ENCODE peak calls at places on chromosome 4, in five cellular contexts. One of them, this sample, is unnamed.

GRCh38 chr4:146311238-146311970 is 97.1 kb downstream of the REELD1 start:
- DNase-seq in neuronal stem cell: no peak
- DNase-seq in H1: no peak
- DNase-seq in mesendoderm: peak
- DNase-seq in IMR-90: no peak
- DNase-seq in this sample: no peak

GRCh38 chr4:176830971-176831370 is 38.2 kb upstream of the VEGFC start:
- DNase-seq in neuronal stem cell: no peak
- DNase-seq in mesendoderm: no peak
- DNase-seq in IMR-90: peak
- DNase-seq in H1: no peak
- DNase-seq in this sample: no peak

GRCh38 chr4:54233697-54234496 is 4.8 kb downstream of the PDGFRA start:
- DNase-seq in H1: no peak
- DNase-seq in mesendoderm: peak
- DNase-seq in IMR-90: peak
- DNase-seq in neuronal stem cell: peak
- DNase-seq in this sample: peak

GRCh38 chr4:99029852-99030251 is 34.3 kb downstream of the METAP1 start:
- DNase-seq in H1: no peak
- DNase-seq in neuronal stem cell: no peak
- DNase-seq in mesendoderm: no peak
- DNase-seq in IMR-90: peak
- DNase-seq in this sample: no peak

GRCh38 chr4:25439913-25440477 is 62.9 kb downstream of the ANAPC4 start:
- DNase-seq in IMR-90: peak
- DNase-seq in mesendoderm: peak
- DNase-seq in neuronal stem cell: peak
- DNase-seq in H1: no peak
- DNase-seq in this sample: peak

GRCh38 chr4:138344064-138344463 is 101.9 kb upstream of the SLC7A11 start:
- DNase-seq in IMR-90: no peak
- DNase-seq in mesendoderm: no peak
- DNase-seq in neuronal stem cell: no peak
- DNase-seq in H1: no peak
- DNase-seq in this sample: no peak

GRCh38 chr4:55553442-55553841 is 6.7 kb upstream of the CLOCK start:
- DNase-seq in H1: no peak
- DNase-seq in mesendoderm: peak
- DNase-seq in IMR-90: no peak
- DNase-seq in neuronal stem cell: no peak
- DNase-seq in this sample: no peak

GRCh38 chr4:127856485-127857447 is 23.9 kb upstream of the PLK4 start:
- DNase-seq in mesendoderm: peak
- DNase-seq in H1: no peak
- DNase-seq in neuronal stem cell: peak
- DNase-seq in IMR-90: peak
- DNase-seq in this sample: peak

GRCh38 chr4:472881-473574 is 25.9 kb downstream of the ZNF721 start:
- DNase-seq in mesendoderm: peak
- DNase-seq in IMR-90: peak
- DNase-seq in H1: no peak
- DNase-seq in neuronal stem cell: no peak
- DNase-seq in this sample: peak

GRCh38 chr4:73917081-73917501 is 47.9 kb downstream of the CXCL1 start:
- DNase-seq in mesendoderm: no peak
- DNase-seq in neuronal stem cell: no peak
- DNase-seq in H1: no peak
- DNase-seq in IMR-90: peak
- DNase-seq in this sample: peak

DNA sequence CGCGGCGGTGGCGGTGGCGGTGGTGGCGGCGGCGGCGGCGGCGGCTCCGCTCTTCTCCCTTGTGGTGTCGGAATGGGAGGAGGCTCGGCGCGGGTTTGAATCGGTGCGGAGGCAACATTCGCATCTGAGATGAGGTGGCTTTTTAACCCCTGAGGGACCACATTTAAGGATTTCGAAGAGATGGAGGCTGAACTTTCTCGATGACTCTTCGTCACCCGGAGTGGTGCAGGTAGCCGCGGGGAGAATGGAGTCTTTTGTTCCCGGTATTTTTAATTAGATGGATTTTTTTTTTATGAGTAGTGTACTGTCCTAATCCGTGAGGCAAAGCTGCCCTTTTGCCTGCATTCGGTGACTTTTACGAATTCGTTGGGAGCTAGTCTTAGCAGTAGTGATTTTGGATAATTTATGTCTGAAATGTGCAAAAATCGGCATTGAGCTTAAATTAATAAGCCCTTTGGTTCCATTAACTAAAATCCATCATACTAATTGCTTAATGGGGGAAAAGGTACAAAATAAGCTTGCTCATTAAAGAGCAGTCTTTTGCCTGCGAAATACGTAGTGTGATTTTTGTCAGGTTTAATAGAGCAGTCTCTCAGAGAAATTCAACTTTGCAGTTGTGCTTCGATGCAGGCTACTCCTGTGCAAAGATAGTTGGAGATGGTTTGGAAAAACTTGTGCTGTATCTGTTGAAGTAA is 206.1 kb downstream of the TENM3 start:
- DNase-seq in neuronal stem cell: no peak
- DNase-seq in H1: peak
- DNase-seq in IMR-90: peak
- DNase-seq in mesendoderm: peak
- DNase-seq in this sample: peak
- H3K4me3 ChIP-seq in neuronal stem cell: peak
- H3K4me3 ChIP-seq in H1: peak
- H3K4me3 ChIP-seq in IMR-90: peak
- H3K4me3 ChIP-seq in mesendoderm: peak
- H3K4me3 ChIP-seq in this sample: peak

GRCh38 chr4:109557433-109557832 is 2.6 kb upstream of the MCUB start:
- DNase-seq in mesendoderm: no peak
- DNase-seq in IMR-90: no peak
- DNase-seq in H1: no peak
- DNase-seq in neuronal stem cell: no peak
- DNase-seq in this sample: no peak
- H3K4ac ChIP-seq in mesendoderm: no peak
- H3K4ac ChIP-seq in IMR-90: no peak
- H3K4ac ChIP-seq in H1: no peak
- H3K4ac ChIP-seq in neuronal stem cell: peak
- H3K4ac ChIP-seq in this sample: no peak

GRCh38 chr4:156794863-156795262 is 176.7 kb downstream of the PDGFC start:
- DNase-seq in H1: no peak
- DNase-seq in neuronal stem cell: no peak
- DNase-seq in mesendoderm: no peak
- DNase-seq in IMR-90: no peak
- DNase-seq in this sample: no peak
- H3K27ac ChIP-seq in H1: no peak
- H3K27ac ChIP-seq in neuronal stem cell: no peak
- H3K27ac ChIP-seq in mesendoderm: no peak
- H3K27ac ChIP-seq in IMR-90: no peak
- H3K27ac ChIP-seq in this sample: no peak

DNA sequence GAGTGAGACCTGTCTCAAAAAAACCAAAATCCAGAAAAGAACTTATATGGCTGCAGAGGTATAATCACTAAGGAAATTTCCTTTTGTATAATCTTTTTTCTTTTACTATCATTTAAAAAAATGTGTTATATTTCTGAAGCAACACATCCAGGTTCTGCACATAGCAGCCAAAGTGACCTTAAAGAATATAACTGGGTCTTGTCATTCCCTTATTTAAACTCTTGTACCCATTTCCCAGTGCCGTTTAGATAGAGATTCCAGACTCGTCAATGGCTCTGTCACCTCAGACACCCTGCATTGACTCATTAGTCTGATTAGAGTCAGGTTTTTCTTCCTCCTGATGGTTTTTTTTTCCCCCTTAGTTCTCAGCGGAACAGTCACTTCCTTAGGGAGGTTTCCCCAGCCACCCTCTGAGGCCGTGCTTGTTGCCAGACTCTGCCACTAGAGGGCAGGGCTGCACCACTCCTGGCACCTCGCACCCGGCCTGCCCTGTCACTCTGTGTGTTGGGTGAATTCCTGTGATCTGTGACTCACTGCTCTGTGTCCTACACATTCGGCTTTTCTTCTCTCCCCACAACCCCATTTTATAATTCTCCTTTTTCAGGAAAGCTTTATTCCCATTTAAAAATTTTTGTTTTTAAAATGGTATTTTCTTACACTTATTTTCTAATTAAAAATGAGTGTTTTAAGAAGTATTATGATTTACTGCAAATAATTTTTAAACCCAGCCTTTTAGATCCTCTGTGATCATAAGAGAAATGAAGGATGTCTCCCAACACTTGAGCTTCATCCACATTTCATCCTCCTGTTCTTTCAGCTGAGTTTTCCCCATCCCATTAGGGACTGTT is 32.1 kb downstream of the HTT start:
- DNase-seq in neuronal stem cell: peak
- DNase-seq in H1: peak
- DNase-seq in IMR-90: peak
- DNase-seq in mesendoderm: peak
- DNase-seq in this sample: peak
- H3K4me3 ChIP-seq in neuronal stem cell: no peak
- H3K4me3 ChIP-seq in H1: no peak
- H3K4me3 ChIP-seq in IMR-90: no peak
- H3K4me3 ChIP-seq in mesendoderm: no peak
- H3K4me3 ChIP-seq in this sample: no peak

GRCh38 chr4:1871471-1872021 is 353 bp downstream of the NSD2 start:
- DNase-seq in IMR-90: no peak
- DNase-seq in mesendoderm: peak
- DNase-seq in H1: no peak
- DNase-seq in neuronal stem cell: peak
- DNase-seq in this sample: no peak
- H3K4ac ChIP-seq in IMR-90: no peak
- H3K4ac ChIP-seq in mesendoderm: peak
- H3K4ac ChIP-seq in H1: no peak
- H3K4ac ChIP-seq in neuronal stem cell: no peak
- H3K4ac ChIP-seq in this sample: peak

GRCh38 chr4:36325499-36325898 is 44.1 kb downstream of the DTHD1 start:
- DNase-seq in mesendoderm: no peak
- DNase-seq in H1: no peak
- DNase-seq in IMR-90: no peak
- DNase-seq in neuronal stem cell: no peak
- DNase-seq in this sample: no peak

GRCh38 chr4:36326610-36327009 is 45.2 kb downstream of the DTHD1 start:
- DNase-seq in neuronal stem cell: no peak
- DNase-seq in H1: no peak
- DNase-seq in mesendoderm: no peak
- DNase-seq in IMR-90: no peak
- DNase-seq in this sample: no peak

GRCh38 chr4:36328130-36328529 is 46.7 kb downstream of the DTHD1 start:
- DNase-seq in H1: no peak
- DNase-seq in neuronal stem cell: no peak
- DNase-seq in IMR-90: no peak
- DNase-seq in mesendoderm: no peak
- DNase-seq in this sample: no peak

GRCh38 chr4:36325916-36326315 is 44.5 kb downstream of the DTHD1 start:
- DNase-seq in IMR-90: no peak
- DNase-seq in H1: no peak
- DNase-seq in neuronal stem cell: no peak
- DNase-seq in mesendoderm: no peak
- DNase-seq in this sample: no peak

GRCh38 chr4:36327400-36327799 is 46.0 kb downstream of the DTHD1 start:
- DNase-seq in mesendoderm: no peak
- DNase-seq in neuronal stem cell: no peak
- DNase-seq in IMR-90: no peak
- DNase-seq in H1: no peak
- DNase-seq in this sample: no peak
- H3K27ac ChIP-seq in mesendoderm: no peak
- H3K27ac ChIP-seq in neuronal stem cell: no peak
- H3K27ac ChIP-seq in IMR-90: no peak
- H3K27ac ChIP-seq in H1: no peak
- H3K27ac ChIP-seq in this sample: no peak

DNA sequence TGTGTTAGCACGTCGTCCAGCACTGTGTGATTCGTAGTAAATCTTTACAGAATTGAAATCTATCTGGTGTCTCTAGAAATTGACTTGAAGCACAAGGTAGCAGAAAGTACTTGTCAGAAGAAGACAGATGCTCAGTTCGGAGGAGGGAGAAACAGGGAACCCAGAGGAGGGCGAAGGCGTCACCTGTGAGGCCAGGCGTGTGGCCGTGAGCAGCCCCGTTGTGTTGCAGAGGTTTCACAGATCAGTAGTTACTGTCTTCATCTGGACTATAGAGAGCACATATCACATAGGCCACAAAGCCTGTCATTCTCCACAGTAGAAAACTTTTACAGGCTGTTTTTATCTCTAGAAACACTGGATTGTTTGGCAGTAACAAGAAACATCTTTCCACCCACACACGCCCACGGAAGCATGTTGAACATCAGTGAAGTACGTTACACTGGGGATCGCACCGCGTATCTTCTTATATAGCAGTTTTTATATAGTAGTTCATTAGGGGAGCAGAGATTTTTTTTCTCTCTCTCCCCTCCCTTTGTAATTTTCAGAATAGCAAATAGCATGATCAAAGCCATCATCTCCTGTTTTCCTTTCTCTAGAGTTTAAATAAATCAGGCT is 48.1 kb upstream of the TLR3 start:
- DNase-seq in mesendoderm: no peak
- DNase-seq in neuronal stem cell: no peak
- DNase-seq in IMR-90: no peak
- DNase-seq in H1: no peak
- DNase-seq in this sample: no peak
- H3K4me3 ChIP-seq in mesendoderm: no peak
- H3K4me3 ChIP-seq in neuronal stem cell: no peak
- H3K4me3 ChIP-seq in IMR-90: no peak
- H3K4me3 ChIP-seq in H1: no peak
- H3K4me3 ChIP-seq in this sample: no peak

GRCh38 chr4:119221412-119221811 is 8.9 kb downstream of the USP53 start:
- DNase-seq in H1: no peak
- DNase-seq in IMR-90: no peak
- DNase-seq in neuronal stem cell: no peak
- DNase-seq in mesendoderm: no peak
- DNase-seq in this sample: no peak
- H3K4ac ChIP-seq in H1: no peak
- H3K4ac ChIP-seq in IMR-90: no peak
- H3K4ac ChIP-seq in neuronal stem cell: no peak
- H3K4ac ChIP-seq in mesendoderm: no peak
- H3K4ac ChIP-seq in this sample: no peak